ENCODE peak calls at places on chromosomes 6 and 20, in eight cellular contexts. O, F, Q, V, Y, U, L and M are unnamed samples.

GRCh38 chr6:43806041-43806757 is 36.2 kb downstream of the VEGFA start:
- DNase-seq in L (peak; percentile 52), U (no peak), Y (no peak), V (no peak), Q (peak; percentile 79), O (no peak), F (no peak), M (peak; percentile 82)

GRCh38 chr6:16769986-16770376 is 8.7 kb upstream of the ATXN1 start:
- DNase-seq in L (peak; percentile 28), V (no peak), O (no peak), F (peak; percentile 90), Y (no peak), Q (no peak), U (no peak), M (no peak)

GRCh38 chr6:106444777-106445507 is 84.4 kb downstream of the CRYBG1 start:
- DNase-seq in V (peak; percentile 46), O (no peak), L (peak; percentile 66), F (peak; percentile 69), U (no peak), Y (no peak), Q (no peak), M (no peak)

GRCh38 chr20:17875981-17876385 is 92.6 kb downstream of the SNX5 start:
- DNase-seq in L (no peak), Q (no peak), Y (peak; percentile 67), F (no peak), U (no peak), O (no peak), V (no peak), M (peak; percentile 36)

GRCh38 chr6:31847276-31847978 is 15.2 kb downstream of the NEU1 start:
- DNase-seq in L (no peak), O (no peak), Y (no peak), F (no peak), Q (no peak), U (no peak), V (no peak), M (no peak)

GRCh38 chr6:15312500-15312899 is 66.6 kb downstream of the JARID2 start:
- DNase-seq in V (no peak), O (no peak), Q (no peak), U (no peak), F (peak; percentile 62), Y (no peak), L (no peak), M (no peak)

GRCh38 chr6:28758046-28758817 is 165.6 kb downstream of the TRIM27 start:
- DNase-seq in F (peak; percentile 48), U (no peak), O (no peak), L (peak; percentile 88), Q (no peak), V (no peak), Y (no peak), M (no peak)

GRCh38 chr6:122869437-122870024 is 80.5 kb downstream of the SMPDL3A start:
- DNase-seq in L (peak; percentile 57), F (peak; percentile 47), U (no peak), O (no peak), Y (no peak), V (no peak), Q (no peak), M (peak; percentile 59)

GRCh38 chr6:134247271-134247833 is 70.6 kb downstream of the SGK1 start:
- DNase-seq in Y (no peak), U (no peak), Q (no peak), O (no peak), F (no peak), L (no peak), V (peak; percentile 97), M (no peak)

GRCh38 chr6:7154341-7155139 is 46.8 kb downstream of the RREB1 start:
- DNase-seq in Y (no peak), F (no peak), O (no peak), Q (no peak), V (peak; percentile 80), L (no peak), U (no peak), M (no peak)

GRCh38 chr6:3731700-3732099 is 19.8 kb downstream of the PXDC1 start:
- DNase-seq in Q (no peak), F (no peak), O (no peak), V (no peak), L (no peak), Y (no peak), U (no peak), M (no peak)

GRCh38 chr6:38142178-38142902 is 322.8 kb downstream of the ZFAND3 start:
- DNase-seq in V (no peak), F (no peak), L (no peak), Q (no peak), Y (no peak), U (no peak), O (no peak), M (no peak)

GRCh38 chr6:38143191-38144154 is 323.9 kb downstream of the ZFAND3 start:
- DNase-seq in F (no peak), V (no peak), Q (no peak), L (no peak), U (no peak), O (no peak), Y (no peak), M (no peak)

GRCh38 chr6:38138374-38138773 is 318.8 kb downstream of the ZFAND3 start:
- DNase-seq in L (no peak), U (no peak), V (no peak), Q (no peak), Y (no peak), F (no peak), O (no peak), M (no peak)

GRCh38 chr6:38141716-38142115 is 322.2 kb downstream of the ZFAND3 start:
- DNase-seq in F (no peak), U (no peak), L (no peak), Q (no peak), Y (no peak), V (no peak), O (no peak), M (no peak)

DNA sequence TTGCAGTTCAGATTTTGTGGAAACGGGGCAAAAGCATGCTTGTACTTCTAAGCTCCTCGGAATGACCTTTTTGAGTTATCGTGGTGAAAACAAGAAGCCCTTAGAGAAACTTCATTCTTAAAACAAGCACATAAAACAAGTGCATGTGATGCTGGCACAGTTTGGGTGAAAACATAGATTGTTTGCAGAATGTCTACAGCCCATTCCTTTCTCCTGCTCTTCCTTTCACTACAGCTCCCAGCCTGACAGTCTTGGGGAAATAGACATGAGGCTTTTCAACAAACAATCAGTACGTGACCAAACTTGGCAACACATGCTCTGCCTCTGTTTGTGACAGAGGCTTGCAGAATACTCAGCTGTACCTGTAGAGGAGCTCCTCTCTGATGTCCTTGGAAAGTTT is 321.5 kb downstream of the ZFAND3 start:
- DNase-seq in Y (no peak), U (no peak), L (no peak), Q (no peak), F (no peak), V (no peak), O (no peak), M (no peak)
- H3K4me3 ChIP-seq in Y (no peak overlapping the region), U (no peak overlapping the region), L (no peak overlapping the region), Q (no peak overlapping the region), F (no peak overlapping the region), V (no peak overlapping the region), O (no peak overlapping the region), M (no peak overlapping the region)

GRCh38 chr6:42278131-42278853 is 60.6 kb upstream of the MRPS10 start:
- DNase-seq in O (no peak), Q (no peak), V (no peak), Y (no peak), F (no peak), U (no peak), L (no peak), M (no peak)
- H3K4me1 ChIP-seq in O (peaks cover 56% of the 10 kb centered on the region), Q (peaks cover 23% of the 10 kb centered on the region), V (peaks cover 16% of the 10 kb centered on the region), Y (peaks cover 17% of the 10 kb centered on the region), F (peaks cover 40% of the 10 kb centered on the region), U (peaks cover 38% of the 10 kb centered on the region), L (peaks cover 26% of the 10 kb centered on the region), M (no peaks in the 10 kb centered on the region)

DNA sequence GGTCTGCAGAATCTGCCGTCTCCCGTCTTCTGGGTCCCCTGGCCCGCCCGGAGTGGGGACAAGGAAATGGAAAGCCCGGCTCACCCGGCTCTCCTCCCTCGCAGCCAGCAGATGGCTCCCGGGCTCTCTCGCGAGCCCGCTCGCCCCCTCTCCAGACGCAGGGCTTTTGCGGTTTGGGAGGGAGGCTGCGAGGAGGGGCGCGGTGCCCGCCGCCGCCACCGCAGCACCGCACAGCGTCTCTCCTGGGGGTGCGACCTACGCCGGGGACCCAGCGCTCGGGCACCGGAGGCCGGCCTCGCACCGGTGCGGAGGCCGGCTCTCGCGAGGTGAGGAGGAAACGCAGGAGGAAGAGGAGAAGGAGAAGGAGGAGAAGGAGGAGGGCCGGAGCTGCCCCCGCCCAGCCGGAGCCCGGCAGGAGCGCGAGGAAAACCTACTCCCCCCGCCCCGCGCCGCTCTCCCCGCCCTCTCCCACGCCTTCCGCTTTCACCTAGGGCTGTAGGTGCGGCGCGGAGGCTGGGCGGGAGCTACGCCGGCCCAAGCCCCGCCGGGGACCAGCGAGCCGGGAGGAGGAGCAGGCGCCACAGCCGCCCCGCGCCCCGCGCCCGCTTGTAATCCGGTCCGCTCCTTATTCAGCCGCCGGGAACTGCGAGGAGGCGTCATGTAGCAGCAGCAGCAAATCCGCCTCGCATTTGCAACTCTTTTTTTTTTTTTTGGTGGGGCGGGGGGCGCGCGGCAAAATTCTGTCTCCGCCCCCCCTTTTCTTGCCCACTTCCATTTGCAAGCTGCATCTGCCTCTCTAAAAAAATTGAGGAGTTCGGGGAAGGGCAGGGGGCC is at the start of gene CARMIL1:
- DNase-seq in V (no peak), Y (peak; percentile 87), U (peak; percentile 82), Q (peak; percentile 96), O (no peak), L (peak; percentile 79), F (peak; percentile 52), M (peak; percentile 93)
- TF ChIP-seq POLR2A in V (no peak), Y (no peak), U (no peak), Q (peak; percentile 74), O (no peak), L (peak; percentile 33), F (no peak), M (peak; percentile 24)

GRCh38 chr6:27281569-27281968 is 30.5 kb downstream of the POM121L2 start:
- DNase-seq in V (no peak), Q (no peak), O (no peak), L (no peak), F (no peak), Y (no peak), U (no peak), M (no peak)

GRCh38 chr6:27281105-27281539 is 31.0 kb downstream of the POM121L2 start:
- DNase-seq in O (no peak), L (peak; percentile 63), V (no peak), Q (no peak), Y (no peak), F (no peak), U (no peak), M (no peak)

GRCh38 chr6:27279513-27280063 is 32.1 kb downstream of the PRSS16 start:
- DNase-seq in L (peak; percentile 42), Q (no peak), V (no peak), U (no peak), O (no peak), Y (no peak), F (no peak), M (no peak)

GRCh38 chr6:27280540-27281000 is 31.5 kb downstream of the POM121L2 start:
- DNase-seq in Q (no peak), L (peak; percentile 40), V (no peak), Y (no peak), U (no peak), O (no peak), F (no peak), M (no peak)

DNA sequence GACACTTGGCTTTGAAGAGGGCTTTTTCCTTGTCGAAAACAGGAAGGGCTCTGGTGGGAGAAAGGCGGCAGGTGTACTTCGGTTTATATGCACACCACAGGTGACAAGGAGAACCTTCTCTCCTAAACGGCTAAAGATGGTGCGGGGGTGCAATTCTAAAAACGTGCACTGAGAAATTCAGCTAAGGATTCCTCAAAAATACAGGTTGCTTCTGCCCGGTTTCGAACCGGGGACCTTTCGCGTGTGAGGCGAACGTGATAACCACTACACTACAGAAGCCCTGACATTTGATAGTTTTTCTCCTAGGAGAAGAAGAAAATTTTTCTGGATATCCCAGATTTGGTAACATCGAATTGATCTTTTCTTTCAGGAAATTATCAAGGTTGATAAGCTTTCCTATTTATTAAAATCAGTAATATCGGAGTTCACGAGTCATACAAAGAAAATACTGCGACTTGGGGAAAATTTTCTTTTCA is 32.0 kb downstream of the POM121L2 start:
- DNase-seq in L (peak; percentile 72), V (no peak), U (no peak), Q (no peak), O (no peak), Y (no peak), F (peak; percentile 53), M (peak; percentile 31)
- H3K4me3 ChIP-seq in L (peak overlapping the region; percentile 62), V (peak overlapping the region; percentile 66), U (no peak overlapping the region), Q (no peak overlapping the region), O (peak overlapping the region; percentile 11), Y (no peak overlapping the region), F (peak overlapping the region; percentile 27), M (no peak overlapping the region)